ENCODE peak calls at places on chromosomes 13 and 19, in nine cellular contexts. V is kidney; T is upper lobe of right lung; J is hypothalamus; O is tibial nerve; I is GM03348; B is lung microvascular endothelial cell; H is activated CD4-positive, alpha-beta T cell treated with anti-CD3 and anti-CD28 coated beads, Interleukin-2, amount 10 ng/mL, durations not matched to agents 7 days and 5 days; D is A549. G is an unnamed sample.

GRCh38 chr13:72431981-72432617 is 295.3 kb downstream of the MZT1 start:
- DNase-seq in V (no peak), H (no peak), B (no peak), J (no peak), D (no peak), T (no peak), O (no peak), I (no peak), G (no peak)

GRCh38 chr13:38582133-38582532 is 104.7 kb upstream of the FREM2 start:
- DNase-seq in O (peak), I (peak), V (no peak), H (peak), D (peak), J (no peak), B (peak), T (no peak), G (peak)

GRCh38 chr13:86510792-86511191 is 711.6 kb upstream of the SLITRK6 start:
- DNase-seq in V (no peak), H (no peak), B (no peak), O (no peak), J (no peak), T (no peak), D (no peak), I (no peak), G (no peak)

GRCh38 chr13:30222253-30222652 is 85.1 kb downstream of the KATNAL1 start:
- DNase-seq in B (peak), D (no peak), I (no peak), O (no peak), J (no peak), H (no peak), V (no peak), T (no peak), G (peak)

GRCh38 chr13:23752111-23753001 is 136.8 kb downstream of the MIPEP start:
- DNase-seq in I (no peak), J (no peak), H (no peak), D (no peak), T (no peak), O (no peak), V (no peak), B (no peak), G (peak)

GRCh38 chr19:1975081-1975480 is 34.1 kb downstream of the CSNK1G2 start:
- DNase-seq in V (no peak), T (no peak), B (no peak), O (no peak), I (no peak), J (peak), H (no peak), D (no peak), G (no peak)

GRCh38 chr13:86174632-86175031 is 375.4 kb upstream of the SLITRK6 start:
- DNase-seq in T (no peak), H (no peak), O (no peak), J (no peak), I (no peak), D (peak), V (no peak), B (no peak), G (no peak)

GRCh38 chr13:42170029-42170428 is 101.9 kb upstream of the AKAP11 start:
- DNase-seq in B (no peak), I (no peak), T (no peak), V (no peak), J (no peak), O (no peak), H (no peak), D (no peak), G (no peak)

GRCh38 chr13:98390086-98390697 is 186.7 kb downstream of the STK24 start:
- DNase-seq in D (no peak), O (no peak), B (no peak), T (no peak), I (no peak), V (peak), J (no peak), H (no peak), G (no peak)

GRCh38 chr13:99431927-99432636 is 69.2 kb upstream of the TM9SF2 start:
- DNase-seq in D (no peak), V (no peak), J (no peak), B (no peak), H (no peak), I (no peak), O (no peak), T (no peak), G (peak)

GRCh38 chr13:72960541-72960940 is 98.3 kb upstream of the KLF5 start:
- DNase-seq in B (no peak), V (no peak), T (no peak), H (no peak), O (no peak), I (no peak), D (no peak), J (no peak), G (no peak)

GRCh38 chr19:41994521-41994971 is 516 bp upstream of the ATP1A3 start:
- DNase-seq in T (no peak), H (no peak), D (no peak), J (peak), I (no peak), O (no peak), B (no peak), V (no peak), G (peak)

GRCh38 chr19:29323046-29323971 is 110.4 kb upstream of the UQCRFS1 start:
- DNase-seq in B (no peak), H (no peak), T (no peak), D (no peak), J (no peak), O (no peak), V (no peak), I (no peak), G (no peak)

GRCh38 chr19:29596885-29597525 is 9.1 kb upstream of the POP4 start:
- DNase-seq in D (peak), J (no peak), B (peak), T (no peak), V (no peak), H (no peak), O (no peak), I (peak), G (no peak)

GRCh38 chr13:98784666-98785065 is 32.2 kb upstream of the SLC15A1 start:
- DNase-seq in T (no peak), J (no peak), B (no peak), D (no peak), H (no peak), V (no peak), O (no peak), I (no peak), G (no peak)

GRCh38 chr19:20313894-20314293 is 146.9 kb downstream of the ZNF486 start:
- DNase-seq in V (no peak), H (no peak), B (no peak), O (no peak), T (no peak), I (no peak), D (no peak), J (no peak), G (no peak)

GRCh38 chr19:3809881-3810707 is 23.9 kb upstream of the MATK start:
- DNase-seq in O (no peak), I (no peak), B (no peak), D (no peak), V (no peak), T (no peak), H (no peak), J (no peak), G (peak)

GRCh38 chr13:76928456-76928855 is 19.9 kb upstream of the ACOD1 start:
- DNase-seq in V (no peak), O (no peak), T (no peak), I (no peak), H (no peak), D (no peak), B (no peak), J (no peak), G (no peak)

GRCh38 chr13:78867655-78868054 is 208.7 kb upstream of the OBI1 start:
- DNase-seq in J (no peak), D (no peak), T (no peak), I (no peak), O (no peak), V (no peak), H (no peak), B (no peak), G (no peak)

GRCh38 chr13:28459911-28460310 is 35.0 kb downstream of the FLT1 start:
- DNase-seq in H (no peak), T (no peak), D (no peak), V (no peak), O (no peak), B (no peak), I (no peak), J (no peak), G (no peak)